ENCODE peak calls at places on chromosomes 6 and 20, in six cellular contexts. C is DMS53; N is activated T-helper 1 cell treated with Interleukin-2 at 50 U/mL for 16 hours; L is right cardiac atrium; V is activated naive CD4-positive, alpha-beta T cell; Z is ureter. S is an unnamed sample.

GRCh38 chr6:75207211-75207984 is 1.5 kb upstream of the COL12A1 start:
- DNase-seq in C (peak), N (no peak), L (peak), V (no peak), Z (no peak), S (no peak)

GRCh38 chr6:12528581-12529363 is 187.8 kb upstream of the PHACTR1 start:
- DNase-seq in C (no peak), N (no peak), L (no peak), V (no peak), Z (no peak), S (no peak)

GRCh38 chr20:64138276-64138815 is 25.9 kb upstream of the MYT1 start:
- DNase-seq in C (no peak), N (no peak), L (no peak), V (no peak), Z (no peak), S (no peak)

GRCh38 chr20:46206025-46206424 is 87.9 kb downstream of the CD40 start:
- DNase-seq in C (peak), N (no peak), L (peak), V (no peak), Z (peak), S (no peak)

GRCh38 chr20:62710886-62711702 is 2.5 kb downstream of the NTSR1 start:
- DNase-seq in C (no peak), N (no peak), L (no peak), V (peak), Z (no peak), S (no peak)

GRCh38 chr6:142942805-142943227 is 2.2 kb downstream of the HIVEP2 start:
- DNase-seq in C (peak), N (no peak), L (no peak), V (no peak), Z (no peak), S (no peak)

GRCh38 chr6:98366406-98366805 is 468.0 kb upstream of the POU3F2 start:
- DNase-seq in C (no peak), N (no peak), L (no peak), V (no peak), Z (no peak), S (no peak)

GRCh38 chr20:56004611-56005388 is 519 bp downstream of the CBLN4 start:
- DNase-seq in C (no peak), N (no peak), L (no peak), V (no peak), Z (no peak), S (no peak)

GRCh38 chr20:14189794-14190402 is 147.5 kb downstream of the FLRT3 start:
- DNase-seq in C (peak), N (no peak), L (no peak), V (no peak), Z (no peak), S (no peak)

GRCh38 chr20:2658414-2659354 is 5.3 kb downstream of the IDH3B start:
- DNase-seq in C (peak), N (no peak), L (no peak), V (no peak), Z (no peak), S (no peak)

GRCh38 chr20:43915209-43916072 is 789 bp downstream of the TOX2 start:
- DNase-seq in C (peak), N (no peak), L (no peak), V (peak), Z (no peak), S (no peak)

GRCh38 chr6:5121479-5121878 is 36.3 kb downstream of the PPP1R3G start:
- DNase-seq in C (no peak), N (no peak), L (peak), V (no peak), Z (no peak), S (no peak)

GRCh38 chr6:105492706-105493673 is 90.1 kb upstream of the PREP start:
- DNase-seq in C (no peak), N (no peak), L (no peak), V (no peak), Z (no peak), S (no peak)

GRCh38 chr6:3296537-3297453 is 38.0 kb downstream of the PSMG4 start:
- DNase-seq in C (no peak), N (no peak), L (no peak), V (no peak), Z (no peak), S (no peak)